ENCODE peak calls at places on chromosomes 11 and 22, in seven cellular contexts. One of them, this sample, is unnamed.

GRCh38 chr11:63804259-63804658 is 9.0 kb upstream of the SPINDOC start:
- DNase-seq in WTC11: no peak
- DNase-seq in cardiac fibroblast: no peak
- DNase-seq in H9: no peak
- DNase-seq in mammary epithelial cell: peak
- DNase-seq in pancreas: peak
- DNase-seq in glutamatergic neuron: no peak
- DNase-seq in this sample: no peak

GRCh38 chr11:57641426-57641825 is 8.3 kb downstream of the YPEL4 start:
- DNase-seq in WTC11: no peak
- DNase-seq in cardiac fibroblast: peak
- DNase-seq in H9: no peak
- DNase-seq in mammary epithelial cell: no peak
- DNase-seq in pancreas: no peak
- DNase-seq in glutamatergic neuron: no peak
- DNase-seq in this sample: peak

GRCh38 chr11:128892866-128893565 is 1.9 kb downstream of the KCNJ5 start:
- DNase-seq in WTC11: no peak
- DNase-seq in cardiac fibroblast: no peak
- DNase-seq in H9: no peak
- DNase-seq in mammary epithelial cell: peak
- DNase-seq in pancreas: no peak
- DNase-seq in glutamatergic neuron: no peak
- DNase-seq in this sample: no peak

GRCh38 chr11:86456075-86456939 is 81.6 kb downstream of the CCDC81 start:
- DNase-seq in WTC11: peak
- DNase-seq in cardiac fibroblast: peak
- DNase-seq in H9: peak
- DNase-seq in mammary epithelial cell: peak
- DNase-seq in pancreas: peak
- DNase-seq in glutamatergic neuron: peak
- DNase-seq in this sample: peak

GRCh38 chr11:118921929-118922744 is 3.6 kb downstream of the BCL9L start:
- DNase-seq in WTC11: peak
- DNase-seq in cardiac fibroblast: peak
- DNase-seq in H9: peak
- DNase-seq in mammary epithelial cell: peak
- DNase-seq in pancreas: peak
- DNase-seq in glutamatergic neuron: no peak
- DNase-seq in this sample: no peak

GRCh38 chr11:117663826-117664225 is 133.2 kb downstream of the DSCAML1 start:
- DNase-seq in WTC11: no peak
- DNase-seq in cardiac fibroblast: no peak
- DNase-seq in H9: no peak
- DNase-seq in mammary epithelial cell: no peak
- DNase-seq in pancreas: peak
- DNase-seq in glutamatergic neuron: no peak
- DNase-seq in this sample: no peak

GRCh38 chr11:61780581-61781162 is 11.7 kb downstream of the TMEM258 start:
- DNase-seq in WTC11: no peak
- DNase-seq in cardiac fibroblast: no peak
- DNase-seq in H9: no peak
- DNase-seq in mammary epithelial cell: no peak
- DNase-seq in pancreas: peak
- DNase-seq in glutamatergic neuron: no peak
- DNase-seq in this sample: no peak

GRCh38 chr11:78361228-78361627 is 56.4 kb downstream of the GAB2 start:
- DNase-seq in WTC11: no peak
- DNase-seq in cardiac fibroblast: no peak
- DNase-seq in H9: no peak
- DNase-seq in mammary epithelial cell: no peak
- DNase-seq in pancreas: no peak
- DNase-seq in glutamatergic neuron: no peak
- DNase-seq in this sample: no peak

GRCh38 chr11:86251285-86251830 is 6.8 kb downstream of the EED start:
- DNase-seq in WTC11: no peak
- DNase-seq in cardiac fibroblast: no peak
- DNase-seq in H9: no peak
- DNase-seq in mammary epithelial cell: no peak
- DNase-seq in pancreas: no peak
- DNase-seq in glutamatergic neuron: no peak
- DNase-seq in this sample: no peak

GRCh38 chr22:35742342-35743100 is 24.8 kb downstream of the APOL5 start:
- DNase-seq in WTC11: no peak
- DNase-seq in cardiac fibroblast: peak
- DNase-seq in H9: no peak
- DNase-seq in mammary epithelial cell: peak
- DNase-seq in pancreas: no peak
- DNase-seq in glutamatergic neuron: no peak
- DNase-seq in this sample: no peak

GRCh38 chr11:13042873-13043338 is 33.8 kb downstream of the RASSF10 start:
- DNase-seq in WTC11: no peak
- DNase-seq in cardiac fibroblast: no peak
- DNase-seq in H9: no peak
- DNase-seq in mammary epithelial cell: no peak
- DNase-seq in pancreas: no peak
- DNase-seq in glutamatergic neuron: no peak
- DNase-seq in this sample: no peak

GRCh38 chr11:134949121-134949591 is 537.1 kb upstream of the B3GAT1 start:
- DNase-seq in WTC11: no peak
- DNase-seq in cardiac fibroblast: peak
- DNase-seq in H9: no peak
- DNase-seq in mammary epithelial cell: no peak
- DNase-seq in pancreas: no peak
- DNase-seq in glutamatergic neuron: no peak
- DNase-seq in this sample: no peak

GRCh38 chr11:1422481-1422880 is 32.7 kb downstream of the BRSK2 start:
- DNase-seq in WTC11: peak
- DNase-seq in cardiac fibroblast: no peak
- DNase-seq in H9: no peak
- DNase-seq in mammary epithelial cell: no peak
- DNase-seq in pancreas: no peak
- DNase-seq in glutamatergic neuron: no peak
- DNase-seq in this sample: no peak

GRCh38 chr11:65524010-65524746 is 705 bp upstream of the SCYL1 start:
- DNase-seq in WTC11: no peak
- DNase-seq in cardiac fibroblast: no peak
- DNase-seq in H9: no peak
- DNase-seq in mammary epithelial cell: peak
- DNase-seq in pancreas: peak
- DNase-seq in glutamatergic neuron: peak
- DNase-seq in this sample: no peak

GRCh38 chr11:9109858-9110731 is 18.7 kb upstream of the SCUBE2 start:
- DNase-seq in WTC11: no peak
- DNase-seq in cardiac fibroblast: no peak
- DNase-seq in H9: no peak
- DNase-seq in mammary epithelial cell: peak
- DNase-seq in pancreas: no peak
- DNase-seq in glutamatergic neuron: no peak
- DNase-seq in this sample: no peak

GRCh38 chr22:27609411-27610029 is 192.0 kb downstream of the MN1 start:
- DNase-seq in WTC11: no peak
- DNase-seq in cardiac fibroblast: no peak
- DNase-seq in H9: no peak
- DNase-seq in mammary epithelial cell: no peak
- DNase-seq in pancreas: no peak
- DNase-seq in glutamatergic neuron: no peak
- DNase-seq in this sample: no peak

GRCh38 chr11:47143322-47143721 is 33.4 kb downstream of the ARFGAP2 start:
- DNase-seq in WTC11: no peak
- DNase-seq in cardiac fibroblast: peak
- DNase-seq in H9: no peak
- DNase-seq in mammary epithelial cell: peak
- DNase-seq in pancreas: no peak
- DNase-seq in glutamatergic neuron: peak
- DNase-seq in this sample: no peak

GRCh38 chr11:129862123-129862522 is 33.3 kb downstream of the NFRKB start:
- DNase-seq in WTC11: no peak
- DNase-seq in cardiac fibroblast: no peak
- DNase-seq in H9: no peak
- DNase-seq in mammary epithelial cell: no peak
- DNase-seq in pancreas: no peak
- DNase-seq in glutamatergic neuron: no peak
- DNase-seq in this sample: no peak

GRCh38 chr11:37710031-37710430 is 1112.0 kb upstream of the RAG2 start:
- DNase-seq in WTC11: no peak
- DNase-seq in cardiac fibroblast: no peak
- DNase-seq in H9: no peak
- DNase-seq in mammary epithelial cell: no peak
- DNase-seq in pancreas: no peak
- DNase-seq in glutamatergic neuron: no peak
- DNase-seq in this sample: no peak

GRCh38 chr11:75435571-75435925 is 2.5 kb upstream of the KLHL35 start:
- DNase-seq in WTC11: no peak
- DNase-seq in cardiac fibroblast: no peak
- DNase-seq in H9: no peak
- DNase-seq in mammary epithelial cell: no peak
- DNase-seq in pancreas: no peak
- DNase-seq in glutamatergic neuron: no peak
- DNase-seq in this sample: no peak

GRCh38 chr11:59706518-59707285 is 6.9 kb downstream of the OR10V1 start:
- DNase-seq in WTC11: no peak
- DNase-seq in cardiac fibroblast: peak
- DNase-seq in H9: no peak
- DNase-seq in mammary epithelial cell: peak
- DNase-seq in pancreas: no peak
- DNase-seq in glutamatergic neuron: no peak
- DNase-seq in this sample: no peak

GRCh38 chr22:32334640-32335365 is 22.9 kb upstream of the RFPL3 start:
- DNase-seq in WTC11: no peak
- DNase-seq in cardiac fibroblast: no peak
- DNase-seq in H9: peak
- DNase-seq in mammary epithelial cell: no peak
- DNase-seq in pancreas: no peak
- DNase-seq in glutamatergic neuron: no peak
- DNase-seq in this sample: no peak

GRCh38 chr11:113166280-113166679 is 148.1 kb upstream of the TTC12 start:
- DNase-seq in WTC11: no peak
- DNase-seq in cardiac fibroblast: no peak
- DNase-seq in H9: no peak
- DNase-seq in mammary epithelial cell: no peak
- DNase-seq in pancreas: no peak
- DNase-seq in glutamatergic neuron: no peak
- DNase-seq in this sample: no peak

GRCh38 chr22:42400811-42401547 is 31.2 kb downstream of the NFAM1 start:
- DNase-seq in WTC11: no peak
- DNase-seq in cardiac fibroblast: no peak
- DNase-seq in H9: no peak
- DNase-seq in mammary epithelial cell: no peak
- DNase-seq in pancreas: peak
- DNase-seq in glutamatergic neuron: no peak
- DNase-seq in this sample: no peak

GRCh38 chr11:26084313-26084712 is 247.6 kb upstream of the ANO3 start:
- DNase-seq in WTC11: no peak
- DNase-seq in cardiac fibroblast: no peak
- DNase-seq in H9: no peak
- DNase-seq in mammary epithelial cell: no peak
- DNase-seq in pancreas: no peak
- DNase-seq in glutamatergic neuron: no peak
- DNase-seq in this sample: no peak
- TF ChIP-seq CTCF in WTC11: no peak
- TF ChIP-seq CTCF in cardiac fibroblast: no peak
- TF ChIP-seq CTCF in H9: no peak
- TF ChIP-seq CTCF in mammary epithelial cell: no peak
- TF ChIP-seq CTCF in pancreas: no peak
- TF ChIP-seq CTCF in glutamatergic neuron: no peak
- TF ChIP-seq CTCF in this sample: no peak

DNA sequence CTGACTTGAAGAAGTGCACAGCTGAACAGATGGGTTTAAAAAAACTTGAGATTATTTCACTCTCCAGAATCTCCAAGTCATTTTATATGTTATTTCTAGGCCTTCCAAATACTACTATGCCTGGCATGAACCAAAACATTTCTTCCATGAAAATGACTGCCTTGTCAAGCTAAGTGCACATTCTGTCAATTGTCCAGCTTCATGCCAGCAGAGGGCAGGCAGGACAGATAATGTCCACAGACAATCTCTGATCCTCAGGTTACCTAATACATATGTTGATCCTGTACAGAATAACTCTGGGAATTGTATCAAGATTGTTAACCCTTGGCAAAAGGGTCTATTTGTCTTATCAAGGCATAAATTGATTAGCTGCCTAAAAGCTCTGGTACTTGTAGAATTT is 229.5 kb downstream of the AASDHPPT start:
- DNase-seq in WTC11: no peak
- DNase-seq in cardiac fibroblast: peak
- DNase-seq in H9: no peak
- DNase-seq in mammary epithelial cell: no peak
- DNase-seq in pancreas: no peak
- DNase-seq in glutamatergic neuron: no peak
- DNase-seq in this sample: no peak
- TF ChIP-seq CTCF in WTC11: no peak
- TF ChIP-seq CTCF in cardiac fibroblast: peak
- TF ChIP-seq CTCF in H9: no peak
- TF ChIP-seq CTCF in mammary epithelial cell: peak
- TF ChIP-seq CTCF in pancreas: no peak
- TF ChIP-seq CTCF in glutamatergic neuron: no peak
- TF ChIP-seq CTCF in this sample: no peak

DNA sequence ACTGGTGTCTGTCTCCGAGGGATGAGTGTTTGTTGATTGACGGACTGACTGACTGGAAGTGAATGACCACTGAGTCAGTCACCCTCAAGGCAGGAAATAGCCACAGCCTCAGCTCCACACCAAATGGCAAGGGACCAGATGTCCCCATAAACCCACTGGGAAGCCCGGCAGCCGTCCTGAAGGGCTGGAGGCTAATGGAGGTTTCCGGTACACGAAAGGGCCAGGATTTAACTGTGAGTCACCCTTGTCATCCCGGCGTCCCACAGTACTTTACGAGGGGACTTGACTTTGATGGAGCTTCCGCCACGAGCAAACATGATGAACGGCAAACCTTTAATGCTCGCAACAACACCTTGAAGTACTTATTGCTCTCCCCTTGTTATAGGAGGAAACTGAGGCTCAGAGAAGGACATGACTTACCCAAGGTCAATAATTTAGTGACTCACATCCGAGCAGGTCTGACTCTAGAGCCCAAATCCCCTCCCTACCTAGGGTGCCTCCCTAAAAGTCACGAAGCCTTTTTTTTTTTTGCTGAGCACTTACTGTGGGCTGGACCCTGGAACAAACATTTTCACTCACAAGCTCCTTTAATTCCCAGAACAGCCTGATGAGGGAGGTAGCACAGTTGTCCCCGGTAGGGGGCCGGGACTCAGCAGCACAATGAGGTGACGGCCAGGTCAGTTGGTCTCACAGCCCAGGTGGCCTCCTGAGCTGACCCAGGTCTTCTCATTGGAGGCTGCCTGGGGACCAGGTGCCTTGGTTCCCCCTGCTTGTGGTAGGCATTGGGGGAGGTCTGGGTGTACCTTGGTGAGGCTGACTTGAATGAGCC is 25.2 kb upstream of the GCAT start:
- DNase-seq in WTC11: no peak
- DNase-seq in cardiac fibroblast: peak
- DNase-seq in H9: no peak
- DNase-seq in mammary epithelial cell: no peak
- DNase-seq in pancreas: no peak
- DNase-seq in glutamatergic neuron: no peak
- DNase-seq in this sample: no peak
- TF ChIP-seq CTCF in WTC11: no peak
- TF ChIP-seq CTCF in cardiac fibroblast: no peak
- TF ChIP-seq CTCF in H9: peak
- TF ChIP-seq CTCF in mammary epithelial cell: no peak
- TF ChIP-seq CTCF in pancreas: no peak
- TF ChIP-seq CTCF in glutamatergic neuron: no peak
- TF ChIP-seq CTCF in this sample: no peak

GRCh38 chr22:31269892-31270574 is 22.3 kb downstream of the PIK3IP1 start:
- DNase-seq in WTC11: peak
- DNase-seq in cardiac fibroblast: no peak
- DNase-seq in H9: peak
- DNase-seq in mammary epithelial cell: no peak
- DNase-seq in pancreas: no peak
- DNase-seq in glutamatergic neuron: no peak
- DNase-seq in this sample: no peak
- TF ChIP-seq CTCF in WTC11: no peak
- TF ChIP-seq CTCF in cardiac fibroblast: no peak
- TF ChIP-seq CTCF in H9: peak
- TF ChIP-seq CTCF in mammary epithelial cell: no peak
- TF ChIP-seq CTCF in pancreas: no peak
- TF ChIP-seq CTCF in glutamatergic neuron: no peak
- TF ChIP-seq CTCF in this sample: no peak